ENCODE peak calls at places on chromosomes 13 and 19, in five cellular contexts. U is neuronal stem cell, H is H1, B is mesenchymal stem cell, W is H9. X is an unnamed sample.

GRCh38 chr19:7595466-7596133 is at the start of gene CAMSAP3:
- DNase-seq in B (no peak), W (peak), H (peak), U (peak), X (peak)

GRCh38 chr19:10888421-10888866 is 17.1 kb downstream of the CARM1 start:
- DNase-seq in U (no peak), B (no peak), H (peak), W (peak), X (no peak)

GRCh38 chr13:73329355-73329754 is 270.6 kb downstream of the KLF5 start:
- DNase-seq in B (no peak), U (no peak), W (no peak), H (no peak), X (no peak)

GRCh38 chr19:10634881-10635463 is 9.6 kb downstream of the SLC44A2 start:
- DNase-seq in W (no peak), B (no peak), U (no peak), H (no peak), X (no peak)

GRCh38 chr19:7370546-7370945 is 21.8 kb downstream of the ARHGEF18 start:
- DNase-seq in B (no peak), W (no peak), H (no peak), U (no peak), X (peak)

GRCh38 chr19:47157455-47158321 is 27.1 kb downstream of the SAE1 start:
- DNase-seq in W (peak), B (peak), U (peak), H (peak), X (peak)

GRCh38 chr13:74465279-74465678 is 331.1 kb upstream of the KLF12 start:
- DNase-seq in B (no peak), H (no peak), W (peak), U (no peak), X (no peak)

GRCh38 chr19:17677002-17677401 is 11.2 kb downstream of the UNC13A start:
- DNase-seq in B (no peak), H (no peak), W (no peak), U (no peak), X (no peak)

GRCh38 chr13:59880468-59880867 is 283.3 kb downstream of the DIAPH3 start:
- DNase-seq in W (no peak), H (no peak), U (no peak), B (peak), X (no peak)

GRCh38 chr13:36766295-36766694 is 52.7 kb upstream of the RFXAP start:
- DNase-seq in H (no peak), W (no peak), B (peak), U (no peak), X (peak)

GRCh38 chr19:3984908-3985642 is at the start of gene EEF2:
- DNase-seq in B (peak), W (peak), H (no peak), U (peak), X (peak)

GRCh38 chr19:17687857-17688784 is at the start of gene UNC13A:
- DNase-seq in B (peak), U (peak), H (no peak), W (peak), X (peak)

GRCh38 chr19:3433313-3433712 is 47.0 kb downstream of the SMIM24 start:
- DNase-seq in U (no peak), W (no peak), H (no peak), B (no peak), X (no peak)

GRCh38 chr13:45974500-45974899 is 78.0 kb downstream of the ZC3H13 start:
- DNase-seq in B (no peak), U (no peak), W (no peak), H (no peak), X (no peak)

GRCh38 chr13:20714161-20714560 is 10.7 kb downstream of the IL17D start:
- DNase-seq in H (no peak), U (no peak), B (no peak), W (no peak), X (no peak)

GRCh38 chr19:47357788-47358680 is 8.9 kb downstream of the DHX34 start:
- DNase-seq in W (peak), H (no peak), U (no peak), B (no peak), X (no peak)

GRCh38 chr13:19910336-19911072 is 47.1 kb upstream of the ZMYM5 start:
- DNase-seq in H (no peak), U (no peak), W (no peak), B (peak), X (peak)

GRCh38 chr19:41554902-41555301 is 21.1 kb upstream of the CEACAM21 start:
- DNase-seq in H (no peak), W (no peak), U (no peak), B (peak), X (no peak)

GRCh38 chr13:41543664-41544300 is 86.4 kb downstream of the RGCC start:
- DNase-seq in W (no peak), B (no peak), H (no peak), U (no peak), X (no peak)

GRCh38 chr19:48963371-48964204 is 1.5 kb upstream of the FTL start:
- DNase-seq in H (peak), B (peak), U (peak), W (peak), X (no peak)
- H2BK5ac ChIP-seq in H (peak), B (peak), U (peak), W (no peak), X (peak)

GRCh38 chr19:54352546-54352945 is 12.2 kb downstream of the LAIR1 start:
- DNase-seq in B (no peak), U (no peak), W (no peak), H (no peak), X (no peak)
- H3K27ac ChIP-seq in B (no peak), U (no peak), W (no peak), H (no peak), X (no peak)

GRCh38 chr19:55638864-55639359 is 1.9 kb upstream of the ZNF580 start:
- DNase-seq in H (no peak), U (no peak), B (peak), W (peak), X (peak)
- H2BK12ac ChIP-seq in H (no peak), U (no peak), B (peak), W (no peak), X (no peak)

GRCh38 chr13:85665286-85665685 is 133.9 kb downstream of the SLITRK6 start:
- DNase-seq in U (no peak), H (no peak), W (no peak), B (peak), X (peak)
- H2BK5ac ChIP-seq in U (no peak), H (no peak), W (no peak), B (no peak), X (no peak)

GRCh38 chr13:32060319-32060924 is 28.8 kb downstream of the FRY start:
- DNase-seq in B (no peak), U (no peak), H (no peak), W (no peak), X (no peak)
- H3K27ac ChIP-seq in B (no peak), U (no peak), H (no peak), W (no peak), X (no peak)